ENCODE peak calls at places on chromosomes 6 and 20, in nine cellular contexts. One of them, this sample, is unnamed. For H3K27me3, the result is how much of the 10 kb centered on the place peaks cover.

GRCh38 chr20:53975761-53976160 is 94.6 kb downstream of the BCAS1 start:
- DNase-seq in IMR-90: no peak
- DNase-seq in sigmoid colon: no peak
- DNase-seq in stomach: no peak
- DNase-seq in testis: no peak
- DNase-seq in transverse colon: no peak
- DNase-seq in heart left ventricle: no peak
- DNase-seq in gastrocnemius medialis: no peak
- DNase-seq in breast epithelium: no peak
- DNase-seq in this sample: no peak

GRCh38 chr20:63114693-63115069 is 101.2 kb downstream of the YTHDF1 start:
- DNase-seq in heart left ventricle: no peak
- DNase-seq in IMR-90: no peak
- DNase-seq in testis: no peak
- DNase-seq in transverse colon: no peak
- DNase-seq in stomach: no peak
- DNase-seq in gastrocnemius medialis: no peak
- DNase-seq in sigmoid colon: no peak
- DNase-seq in breast epithelium: no peak
- DNase-seq in this sample: no peak

GRCh38 chr6:161233986-161234620 is 39.8 kb downstream of the AGPAT4 start:
- DNase-seq in gastrocnemius medialis: peak
- DNase-seq in IMR-90: peak
- DNase-seq in transverse colon: peak
- DNase-seq in sigmoid colon: peak
- DNase-seq in breast epithelium: no peak
- DNase-seq in testis: no peak
- DNase-seq in stomach: peak
- DNase-seq in heart left ventricle: peak
- DNase-seq in this sample: peak

GRCh38 chr6:138161434-138162103 is at the start of gene ARFGEF3:
- DNase-seq in breast epithelium: no peak
- DNase-seq in IMR-90: peak
- DNase-seq in transverse colon: peak
- DNase-seq in sigmoid colon: no peak
- DNase-seq in testis: peak
- DNase-seq in stomach: peak
- DNase-seq in gastrocnemius medialis: no peak
- DNase-seq in heart left ventricle: peak
- DNase-seq in this sample: peak

GRCh38 chr6:107284805-107285204 is 169.5 kb upstream of the BEND3 start:
- DNase-seq in breast epithelium: no peak
- DNase-seq in transverse colon: no peak
- DNase-seq in testis: no peak
- DNase-seq in stomach: no peak
- DNase-seq in heart left ventricle: no peak
- DNase-seq in gastrocnemius medialis: no peak
- DNase-seq in sigmoid colon: no peak
- DNase-seq in IMR-90: no peak
- DNase-seq in this sample: no peak

GRCh38 chr6:22108199-22108598 is 188.6 kb downstream of the PRL start:
- DNase-seq in testis: no peak
- DNase-seq in stomach: no peak
- DNase-seq in sigmoid colon: no peak
- DNase-seq in heart left ventricle: peak
- DNase-seq in transverse colon: no peak
- DNase-seq in IMR-90: no peak
- DNase-seq in gastrocnemius medialis: no peak
- DNase-seq in breast epithelium: no peak
- DNase-seq in this sample: no peak

GRCh38 chr6:35469711-35470662 is 1.8 kb downstream of the RPL10A start:
- DNase-seq in IMR-90: no peak
- DNase-seq in gastrocnemius medialis: no peak
- DNase-seq in testis: no peak
- DNase-seq in transverse colon: peak
- DNase-seq in stomach: peak
- DNase-seq in breast epithelium: no peak
- DNase-seq in heart left ventricle: no peak
- DNase-seq in sigmoid colon: no peak
- DNase-seq in this sample: peak

GRCh38 chr6:139982652-139983051 is 608.2 kb upstream of the CITED2 start:
- DNase-seq in heart left ventricle: no peak
- DNase-seq in sigmoid colon: no peak
- DNase-seq in transverse colon: no peak
- DNase-seq in breast epithelium: no peak
- DNase-seq in stomach: no peak
- DNase-seq in IMR-90: peak
- DNase-seq in gastrocnemius medialis: no peak
- DNase-seq in testis: no peak
- DNase-seq in this sample: peak

GRCh38 chr20:32451682-32452461 is 93.7 kb downstream of the ASXL1 start:
- DNase-seq in heart left ventricle: no peak
- DNase-seq in gastrocnemius medialis: no peak
- DNase-seq in IMR-90: no peak
- DNase-seq in testis: no peak
- DNase-seq in breast epithelium: no peak
- DNase-seq in stomach: no peak
- DNase-seq in sigmoid colon: no peak
- DNase-seq in transverse colon: no peak
- DNase-seq in this sample: no peak

DNA sequence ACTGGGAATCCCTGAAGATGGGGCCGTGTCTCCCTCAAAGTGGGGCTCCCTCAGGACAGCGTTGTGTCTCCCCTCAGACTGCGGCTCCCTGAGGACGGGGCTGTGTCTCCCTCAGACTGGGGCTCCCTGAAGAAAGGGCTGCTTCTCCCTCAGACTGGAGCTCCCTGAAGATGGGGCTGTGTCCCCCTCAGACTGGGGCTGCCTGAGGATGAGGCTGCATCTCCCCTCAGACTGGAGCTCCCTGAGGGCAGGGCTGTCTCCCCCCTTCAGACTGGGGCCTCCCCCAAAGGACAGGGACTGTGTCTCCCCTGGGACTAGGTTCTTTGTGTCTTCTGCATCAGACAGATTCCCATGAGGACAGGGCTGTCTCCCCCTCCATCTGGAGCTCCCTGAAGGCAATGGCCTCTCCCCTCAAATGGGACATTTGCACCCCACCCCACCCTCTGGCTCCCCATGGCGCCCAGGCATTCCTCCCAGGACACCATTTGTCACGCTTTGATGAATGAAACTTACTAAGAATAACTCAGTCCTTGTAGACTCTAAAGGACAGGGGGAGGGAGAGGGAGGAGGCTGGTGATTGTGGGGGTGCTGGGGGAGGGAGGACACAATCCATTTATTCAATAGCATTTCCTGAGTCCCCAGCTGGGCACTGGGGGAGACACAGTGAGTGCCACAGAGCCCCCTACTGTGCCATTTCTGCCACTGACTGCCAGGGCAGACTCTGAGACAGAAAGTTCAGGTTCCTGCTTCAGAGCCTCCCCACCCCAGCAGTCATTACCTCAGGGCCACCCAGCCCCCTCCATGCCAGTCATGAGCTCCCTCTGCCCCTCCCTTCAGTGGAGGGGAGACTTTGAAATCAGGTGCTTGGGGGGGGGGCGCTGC is 122.4 kb downstream of the MRPL14 start:
- DNase-seq in sigmoid colon: no peak
- DNase-seq in IMR-90: peak
- DNase-seq in gastrocnemius medialis: no peak
- DNase-seq in heart left ventricle: peak
- DNase-seq in transverse colon: no peak
- DNase-seq in testis: no peak
- DNase-seq in breast epithelium: no peak
- DNase-seq in stomach: no peak
- DNase-seq in this sample: no peak
- TF ChIP-seq POLR2A in sigmoid colon: no peak
- TF ChIP-seq POLR2A in IMR-90: no peak
- TF ChIP-seq POLR2A in gastrocnemius medialis: peak
- TF ChIP-seq POLR2A in heart left ventricle: no peak
- TF ChIP-seq POLR2A in transverse colon: no peak
- TF ChIP-seq POLR2A in testis: no peak
- TF ChIP-seq POLR2A in breast epithelium: no peak
- TF ChIP-seq POLR2A in stomach: no peak
- TF ChIP-seq POLR2A in this sample: no peak

GRCh38 chr6:37971263-37971662 is 151.7 kb downstream of the ZFAND3 start:
- DNase-seq in testis: no peak
- DNase-seq in sigmoid colon: no peak
- DNase-seq in transverse colon: no peak
- DNase-seq in breast epithelium: no peak
- DNase-seq in IMR-90: no peak
- DNase-seq in gastrocnemius medialis: no peak
- DNase-seq in stomach: no peak
- DNase-seq in heart left ventricle: no peak
- DNase-seq in this sample: no peak

GRCh38 chr6:37971711-37972410 is 152.3 kb downstream of the ZFAND3 start:
- DNase-seq in gastrocnemius medialis: no peak
- DNase-seq in breast epithelium: no peak
- DNase-seq in transverse colon: no peak
- DNase-seq in stomach: no peak
- DNase-seq in testis: no peak
- DNase-seq in sigmoid colon: no peak
- DNase-seq in heart left ventricle: peak
- DNase-seq in IMR-90: peak
- DNase-seq in this sample: no peak

GRCh38 chr6:37965964-37966676 is 146.6 kb downstream of the ZFAND3 start:
- DNase-seq in stomach: no peak
- DNase-seq in heart left ventricle: no peak
- DNase-seq in breast epithelium: no peak
- DNase-seq in IMR-90: peak
- DNase-seq in gastrocnemius medialis: no peak
- DNase-seq in transverse colon: no peak
- DNase-seq in testis: no peak
- DNase-seq in sigmoid colon: no peak
- DNase-seq in this sample: no peak

GRCh38 chr6:37967651-37968050 is 148.1 kb downstream of the ZFAND3 start:
- DNase-seq in testis: no peak
- DNase-seq in heart left ventricle: no peak
- DNase-seq in IMR-90: no peak
- DNase-seq in stomach: no peak
- DNase-seq in breast epithelium: no peak
- DNase-seq in sigmoid colon: no peak
- DNase-seq in transverse colon: no peak
- DNase-seq in gastrocnemius medialis: no peak
- DNase-seq in this sample: no peak

DNA sequence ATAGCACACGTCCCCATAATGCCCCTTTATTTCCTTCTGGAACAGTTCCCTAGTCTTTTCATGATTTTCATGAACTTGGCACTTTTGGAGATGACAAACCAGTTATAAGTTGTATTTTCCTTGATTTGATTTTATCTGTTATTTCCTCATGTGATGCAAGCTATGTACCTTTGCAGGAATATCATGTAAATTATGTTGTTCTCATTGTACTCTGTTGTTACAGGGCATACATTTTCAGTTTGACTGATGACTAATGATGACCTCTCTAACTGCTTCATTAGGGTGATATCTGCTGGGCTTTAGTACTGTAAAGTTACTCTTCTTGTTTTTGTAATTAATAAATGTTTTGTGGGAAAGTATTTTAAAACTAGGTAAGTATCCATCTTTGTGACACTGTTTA is 147.3 kb downstream of the ZFAND3 start:
- DNase-seq in transverse colon: no peak
- DNase-seq in testis: no peak
- DNase-seq in sigmoid colon: no peak
- DNase-seq in gastrocnemius medialis: no peak
- DNase-seq in IMR-90: no peak
- DNase-seq in heart left ventricle: no peak
- DNase-seq in stomach: no peak
- DNase-seq in breast epithelium: no peak
- DNase-seq in this sample: no peak
- H3K27me3 ChIP-seq in transverse colon: under half
- H3K27me3 ChIP-seq in testis: under half
- H3K27me3 ChIP-seq in sigmoid colon: under half
- H3K27me3 ChIP-seq in gastrocnemius medialis: under half
- H3K27me3 ChIP-seq in IMR-90: under half
- H3K27me3 ChIP-seq in heart left ventricle: under half
- H3K27me3 ChIP-seq in stomach: under half
- H3K27me3 ChIP-seq in breast epithelium: under half
- H3K27me3 ChIP-seq in this sample: under half

DNA sequence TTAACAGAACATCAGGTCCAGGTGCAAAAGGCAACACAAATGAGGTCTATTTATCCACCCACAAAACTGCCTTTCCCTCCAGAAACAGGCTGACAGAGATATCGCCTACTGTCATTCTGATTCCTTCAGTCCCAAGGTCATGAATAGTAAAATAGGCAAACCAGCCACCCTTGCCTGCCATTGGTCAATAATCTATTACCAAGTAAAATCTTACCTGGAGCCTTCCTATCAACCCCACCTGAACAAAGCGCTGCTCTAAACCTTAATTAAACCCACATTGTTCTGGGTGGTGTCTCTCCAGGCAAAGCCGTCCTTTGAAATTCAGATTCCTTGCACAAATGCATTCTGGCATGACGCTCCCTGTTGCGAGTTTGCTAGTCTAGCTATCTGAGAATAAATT is 291.5 kb upstream of the ECI2 start:
- DNase-seq in stomach: no peak
- DNase-seq in transverse colon: no peak
- DNase-seq in breast epithelium: no peak
- DNase-seq in gastrocnemius medialis: no peak
- DNase-seq in IMR-90: no peak
- DNase-seq in heart left ventricle: no peak
- DNase-seq in testis: no peak
- DNase-seq in sigmoid colon: no peak
- DNase-seq in this sample: no peak
- TF ChIP-seq POLR2A in stomach: no peak
- TF ChIP-seq POLR2A in transverse colon: no peak
- TF ChIP-seq POLR2A in breast epithelium: no peak
- TF ChIP-seq POLR2A in gastrocnemius medialis: no peak
- TF ChIP-seq POLR2A in IMR-90: no peak
- TF ChIP-seq POLR2A in heart left ventricle: no peak
- TF ChIP-seq POLR2A in testis: no peak
- TF ChIP-seq POLR2A in sigmoid colon: no peak
- TF ChIP-seq POLR2A in this sample: no peak

DNA sequence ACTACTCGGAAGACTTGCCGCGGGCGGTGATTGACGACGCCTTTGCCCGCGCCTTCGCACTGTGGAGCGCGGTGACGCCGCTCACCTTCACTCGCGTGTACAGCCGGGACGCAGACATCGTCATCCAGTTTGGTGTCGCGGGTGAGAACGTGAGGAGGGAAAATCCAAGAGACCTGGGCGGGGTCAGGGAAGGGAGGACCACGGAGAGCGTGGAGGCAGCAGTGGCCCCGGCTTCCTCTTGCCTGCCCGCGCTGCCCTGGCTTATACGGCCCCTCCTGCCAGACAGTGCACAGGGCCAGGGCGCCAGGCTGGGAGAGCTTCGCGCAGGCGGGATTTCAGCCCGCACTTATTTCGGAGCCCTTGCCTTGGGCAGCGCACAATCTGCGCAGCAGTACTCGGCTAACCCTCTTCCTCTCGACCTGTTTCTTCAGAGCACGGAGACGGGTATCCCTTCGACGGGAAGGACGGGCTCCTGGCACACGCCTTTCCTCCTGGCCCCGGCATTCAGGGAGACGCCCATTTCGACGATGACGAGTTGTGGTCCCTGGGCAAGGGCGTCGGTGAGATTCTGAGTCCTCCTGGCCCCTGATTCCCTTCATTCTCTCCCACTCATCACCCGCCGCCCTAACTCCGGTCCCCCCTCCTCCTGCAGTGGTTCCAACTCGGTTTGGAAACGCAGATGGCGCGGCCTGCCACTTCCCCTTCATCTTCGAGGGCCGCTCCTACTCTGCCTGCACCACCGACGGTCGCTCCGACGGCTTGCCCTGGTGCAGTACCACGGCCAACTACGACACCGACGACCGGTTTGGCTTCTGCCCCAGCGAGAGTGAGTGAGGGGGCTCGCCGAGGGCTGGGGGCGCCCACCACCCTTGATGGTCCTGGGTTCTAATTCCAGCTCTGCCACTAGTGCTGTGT is 2.0 kb downstream of the MMP9 start:
- DNase-seq in gastrocnemius medialis: no peak
- DNase-seq in stomach: no peak
- DNase-seq in breast epithelium: no peak
- DNase-seq in transverse colon: no peak
- DNase-seq in IMR-90: peak
- DNase-seq in heart left ventricle: no peak
- DNase-seq in sigmoid colon: no peak
- DNase-seq in testis: no peak
- DNase-seq in this sample: no peak
- H3K27me3 ChIP-seq in gastrocnemius medialis: half or more
- H3K27me3 ChIP-seq in stomach: under half
- H3K27me3 ChIP-seq in breast epithelium: under half
- H3K27me3 ChIP-seq in transverse colon: half or more
- H3K27me3 ChIP-seq in IMR-90: half or more
- H3K27me3 ChIP-seq in heart left ventricle: under half
- H3K27me3 ChIP-seq in sigmoid colon: half or more
- H3K27me3 ChIP-seq in testis: under half
- H3K27me3 ChIP-seq in this sample: under half